ENCODE peak calls at places on chromosomes 7 and 10, in nine cellular contexts. E is caudate nucleus, V is psoas muscle, M is IMR-90, X is right cardiac atrium, N is adrenal gland, G is OCI-LY7, B is tibial nerve, J is H9. K is an unnamed sample.

GRCh38 chr10:113297226-113297625 is 255.6 kb upstream of the HABP2 start:
- DNase-seq in N (no peak), E (no peak), B (no peak), V (no peak), G (no peak), J (no peak), X (no peak), M (peak), K (no peak)

GRCh38 chr10:32112055-32112454 is 55.8 kb upstream of the KIF5B start:
- DNase-seq in J (no peak), V (no peak), N (no peak), M (peak), X (no peak), G (no peak), E (no peak), B (no peak), K (no peak)

GRCh38 chr10:33557313-33557712 is 222.8 kb upstream of the NRP1 start:
- DNase-seq in X (no peak), B (no peak), M (no peak), J (no peak), G (no peak), V (no peak), E (no peak), N (no peak), K (no peak)

GRCh38 chr10:8060010-8060703 is 5.7 kb downstream of the GATA3 start:
- DNase-seq in N (no peak), M (peak), X (no peak), B (no peak), V (no peak), J (peak), G (peak), E (no peak), K (no peak)

GRCh38 chr10:127889605-127890195 is 3.0 kb downstream of the CLRN3 start:
- DNase-seq in G (no peak), M (peak), N (no peak), E (no peak), J (no peak), V (no peak), X (no peak), B (no peak), K (no peak)

GRCh38 chr7:388961-389701 is 99.2 kb downstream of the FOXL3 start:
- DNase-seq in X (no peak), E (no peak), V (no peak), M (no peak), J (no peak), B (no peak), N (no peak), G (no peak), K (peak)

GRCh38 chr7:108002726-108003590 is at the start of gene LAMB1:
- DNase-seq in J (peak), M (peak), E (no peak), X (peak), G (no peak), N (peak), B (peak), V (peak), K (peak)

GRCh38 chr7:26292768-26293560 is 1.3 kb downstream of the SNX10 start:
- DNase-seq in M (no peak), G (peak), E (no peak), X (no peak), J (peak), B (no peak), V (no peak), N (peak), K (peak)

GRCh38 chr10:48729222-48729621 is 44.5 kb downstream of the WDFY4 start:
- DNase-seq in E (no peak), N (no peak), J (no peak), X (no peak), V (no peak), G (no peak), B (no peak), M (no peak), K (no peak)

GRCh38 chr10:60955957-60956425 is 12.0 kb upstream of the RHOBTB1 start:
- DNase-seq in E (no peak), J (no peak), X (no peak), G (no peak), B (no peak), N (no peak), M (peak), V (no peak), K (no peak)

GRCh38 chr7:44637788-44638594 is 31.6 kb downstream of the OGDH start:
- DNase-seq in V (peak), G (no peak), J (no peak), X (peak), E (peak), B (peak), N (peak), M (peak), K (no peak)

GRCh38 chr7:154903083-154903731 is 99.7 kb downstream of the PAXIP1 start:
- DNase-seq in V (no peak), E (no peak), N (no peak), X (no peak), B (no peak), M (no peak), G (no peak), J (no peak), K (no peak)

GRCh38 chr7:150372271-150373048 is 3.8 kb downstream of the REPIN1 start:
- DNase-seq in N (no peak), J (peak), E (no peak), M (no peak), B (no peak), V (no peak), G (no peak), X (peak), K (no peak)

GRCh38 chr7:151626422-151627115 is 106.9 kb upstream of the RHEB start:
- DNase-seq in X (no peak), E (no peak), V (peak), N (peak), G (peak), M (no peak), B (no peak), J (peak), K (no peak)

GRCh38 chr10:128304271-128304670 is 178.0 kb upstream of the MKI67 start:
- DNase-seq in J (no peak), E (no peak), X (no peak), G (no peak), V (no peak), B (no peak), M (no peak), N (no peak), K (no peak)

GRCh38 chr10:92074126-92074887 is 150.7 kb downstream of the BTAF1 start:
- DNase-seq in X (no peak), V (no peak), G (peak), B (no peak), M (peak), J (no peak), E (no peak), N (no peak), K (no peak)

GRCh38 chr10:230758-231157 is 95.5 kb downstream of the ZMYND11 start:
- DNase-seq in J (no peak), G (peak), X (no peak), V (no peak), B (no peak), N (no peak), E (no peak), M (no peak), K (no peak)

GRCh38 chr7:30171753-30172447 is 37.1 kb downstream of the MTURN start:
- DNase-seq in M (peak), J (no peak), X (no peak), N (no peak), B (no peak), G (no peak), V (no peak), E (no peak), K (no peak)

GRCh38 chr10:47183726-47184084 is 116.3 kb upstream of the GDF10 start:
- DNase-seq in N (no peak), G (no peak), X (no peak), E (no peak), B (peak), M (no peak), J (no peak), V (no peak), K (no peak)

GRCh38 chr10:58818889-58819288 is 306.2 kb downstream of the BICC1 start:
- DNase-seq in X (no peak), B (no peak), M (peak), V (no peak), E (no peak), J (no peak), G (no peak), N (no peak), K (no peak)

GRCh38 chr7:85070967-85071628 is 115.8 kb downstream of the SEMA3D start:
- DNase-seq in E (no peak), V (no peak), X (no peak), N (no peak), G (no peak), B (no peak), M (peak), J (no peak), K (no peak)

GRCh38 chr7:30817060-30817770 is 46.0 kb downstream of the MINDY4 start:
- DNase-seq in M (peak), N (no peak), B (no peak), X (peak), G (no peak), V (no peak), J (no peak), E (no peak), K (no peak)

GRCh38 chr10:132281915-132282666 is 25.7 kb downstream of the STK32C start:
- DNase-seq in V (peak), J (no peak), X (peak), M (no peak), G (no peak), E (no peak), N (no peak), B (no peak), K (peak)

GRCh38 chr7:116691664-116692063 is 19.7 kb downstream of the MET start:
- DNase-seq in N (no peak), B (peak), X (no peak), V (no peak), M (no peak), E (no peak), G (no peak), J (no peak), K (no peak)

GRCh38 chr7:21782996-21783395 is 162.7 kb downstream of the CDCA7L start:
- DNase-seq in G (no peak), N (no peak), M (no peak), E (no peak), B (no peak), J (no peak), X (no peak), V (no peak), K (no peak)

GRCh38 chr7:46191776-46192175 is 270.7 kb upstream of the IGFBP3 start:
- DNase-seq in E (no peak), N (no peak), X (no peak), G (no peak), J (no peak), V (no peak), M (peak), B (no peak), K (no peak)

GRCh38 chr10:74681917-74682627 is 144.3 kb upstream of the KAT6B start:
- DNase-seq in N (no peak), G (no peak), B (no peak), E (no peak), X (no peak), M (peak), J (no peak), V (no peak), K (no peak)

GRCh38 chr7:21902240-21902639 is 43.5 kb downstream of the CDCA7L start:
- DNase-seq in N (no peak), G (no peak), B (no peak), E (no peak), X (no peak), J (no peak), V (no peak), M (peak), K (no peak)

GRCh38 chr10:77643795-77644468 is 6.3 kb upstream of the KCNMA1 start:
- DNase-seq in G (peak), B (no peak), M (peak), V (no peak), J (peak), N (peak), E (no peak), X (no peak), K (peak)

GRCh38 chr10:109913351-109913902 is 9.9 kb downstream of the XPNPEP1 start:
- DNase-seq in B (no peak), X (no peak), G (no peak), M (no peak), N (no peak), J (peak), V (no peak), E (no peak), K (no peak)

GRCh38 chr10:97355571-97355975 is 21.0 kb upstream of the FRAT2 start:
- DNase-seq in N (no peak), X (no peak), V (no peak), G (no peak), E (no peak), B (peak), M (no peak), J (no peak), K (no peak)

GRCh38 chr7:96084880-96085551 is 236.9 kb downstream of the SLC25A13 start:
- DNase-seq in V (no peak), N (no peak), B (no peak), G (no peak), J (no peak), E (no peak), X (no peak), M (peak), K (no peak)

GRCh38 chr7:133786401-133786937 is 340.7 kb upstream of the LRGUK start:
- DNase-seq in X (no peak), J (no peak), E (no peak), N (no peak), V (no peak), G (no peak), M (no peak), B (no peak), K (no peak)

GRCh38 chr7:133782470-133782869 is 344.7 kb upstream of the LRGUK start:
- DNase-seq in B (no peak), M (no peak), J (no peak), E (no peak), G (no peak), X (no peak), V (no peak), N (no peak), K (no peak)

GRCh38 chr7:133783276-133783675 is 343.9 kb upstream of the LRGUK start:
- DNase-seq in B (no peak), J (no peak), N (no peak), V (no peak), G (no peak), M (peak), X (no peak), E (no peak), K (no peak)

GRCh38 chr7:133781481-133782090 is 345.6 kb upstream of the LRGUK start:
- DNase-seq in V (no peak), N (no peak), J (no peak), X (no peak), B (no peak), E (no peak), G (no peak), M (no peak), K (no peak)

GRCh38 chr7:133784421-133785045 is 342.6 kb upstream of the LRGUK start:
- DNase-seq in J (no peak), E (no peak), G (no peak), M (no peak), B (no peak), N (no peak), V (no peak), X (no peak), K (no peak)
- H3K27ac ChIP-seq in J (no peak), E (no peak), G (no peak), M (no peak), B (no peak), N (no peak), V (no peak), X (no peak), K (no peak)

DNA sequence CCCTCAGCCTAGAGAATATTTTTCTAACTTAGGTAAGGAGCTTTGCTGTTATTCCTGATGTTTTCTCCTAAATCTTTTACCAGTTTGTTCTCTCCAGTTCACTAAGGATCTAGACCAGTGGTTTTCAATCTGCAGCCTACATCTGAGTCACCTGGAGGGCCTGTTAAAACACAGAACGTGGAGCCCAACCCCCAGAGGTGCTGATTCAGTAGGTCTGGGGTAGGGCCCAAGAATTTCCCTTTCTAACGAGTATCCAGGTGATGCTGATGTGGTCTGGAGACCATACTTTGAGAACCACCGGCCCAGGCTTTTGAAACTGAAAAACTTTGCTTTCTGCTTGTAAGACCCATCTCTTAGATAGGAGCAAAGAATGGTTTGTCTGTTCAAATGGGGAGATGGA is 51.2 kb upstream of the KMT2E start:
- DNase-seq in J (no peak), N (no peak), M (no peak), E (no peak), G (no peak), V (no peak), B (no peak), X (no peak), K (no peak)
- H3K27ac ChIP-seq in J (no peak), N (no peak), M (no peak), E (no peak), G (no peak), V (no peak), B (no peak), X (peak), K (no peak)

GRCh38 chr10:78916227-78916626 is 152.5 kb upstream of the ZMIZ1 start:
- DNase-seq in J (no peak), X (no peak), B (no peak), G (no peak), M (no peak), E (no peak), V (no peak), N (no peak), K (no peak)
- H3K27ac ChIP-seq in J (no peak), X (no peak), B (no peak), G (no peak), M (no peak), E (no peak), V (no peak), N (no peak), K (no peak)

DNA sequence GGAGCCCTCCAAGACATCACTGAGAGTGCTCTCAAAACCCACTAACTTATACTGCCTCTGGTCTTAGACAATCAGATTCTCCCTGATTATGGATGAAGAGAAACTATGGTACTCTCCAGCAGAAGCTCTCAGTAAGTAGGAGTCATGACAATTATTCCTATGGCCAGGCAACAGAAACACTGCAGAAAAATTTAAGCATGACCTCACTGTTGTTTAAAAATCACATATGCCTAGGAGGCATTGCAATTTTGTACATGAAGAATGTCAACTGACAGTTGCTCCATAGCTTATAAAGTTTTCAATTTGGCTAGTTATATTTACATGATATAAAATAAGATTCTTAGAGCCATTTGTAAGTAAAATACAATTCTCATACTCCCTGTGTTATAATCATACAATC is 105.9 kb upstream of the LSM8 start:
- DNase-seq in V (no peak), B (no peak), M (no peak), N (no peak), J (no peak), X (no peak), G (no peak), E (no peak), K (no peak)
- H3K27ac ChIP-seq in V (no peak), B (no peak), M (no peak), N (no peak), J (no peak), X (no peak), G (no peak), E (no peak), K (no peak)

GRCh38 chr10:124079864-124080263 is 13.5 kb downstream of the CHST15 start:
- DNase-seq in M (no peak), E (no peak), J (no peak), X (no peak), V (no peak), B (no peak), G (peak), N (no peak), K (no peak)
- H3K27ac ChIP-seq in M (no peak), E (no peak), J (no peak), X (no peak), V (no peak), B (no peak), G (peak), N (peak), K (no peak)

DNA sequence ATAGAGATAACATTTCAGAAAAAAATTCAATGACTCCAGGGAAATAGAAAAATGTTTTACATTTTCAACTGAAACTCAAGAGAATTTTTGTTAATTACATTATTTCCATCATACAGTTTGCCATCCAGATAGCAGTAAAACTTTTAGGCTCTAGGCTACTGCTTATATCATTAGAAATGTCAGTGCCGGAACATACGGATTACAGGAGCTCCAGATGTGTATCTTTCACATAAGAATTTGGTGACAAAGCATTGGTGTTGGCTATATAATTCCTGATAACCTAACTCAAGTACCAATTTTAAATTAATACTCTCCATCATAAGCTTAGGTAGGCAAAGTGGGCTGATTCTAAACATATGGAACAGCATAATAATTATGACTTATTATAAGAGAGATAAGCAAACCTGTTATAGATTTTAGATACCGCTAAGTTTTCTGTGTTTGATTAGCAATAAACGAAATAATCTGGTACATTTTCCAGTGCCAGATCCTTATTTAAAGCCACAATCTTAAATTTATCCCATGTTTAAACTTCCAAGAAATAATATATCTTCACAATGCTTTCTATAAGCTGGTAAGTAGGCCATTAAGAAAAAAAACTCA is 637.9 kb downstream of the NXPH1 start:
- DNase-seq in G (no peak), V (no peak), M (no peak), X (no peak), N (no peak), J (no peak), B (no peak), E (no peak), K (no peak)
- H3K27ac ChIP-seq in G (no peak), V (no peak), M (no peak), X (no peak), N (no peak), J (no peak), B (no peak), E (no peak), K (no peak)

GRCh38 chr7:94972296-94972695 is 64.9 kb downstream of the PPP1R9A start:
- DNase-seq in M (no peak), B (no peak), E (no peak), G (no peak), V (no peak), N (peak), J (no peak), X (no peak), K (no peak)
- H3K27ac ChIP-seq in M (no peak), B (no peak), E (no peak), G (no peak), V (no peak), N (peak), J (no peak), X (no peak), K (no peak)

GRCh38 chr7:129228633-129229032 is 3.8 kb downstream of the AHCYL2 start:
- DNase-seq in N (no peak), B (no peak), G (no peak), E (no peak), V (no peak), X (no peak), M (no peak), J (no peak), K (no peak)

GRCh38 chr7:129227646-129228578 is 3.1 kb downstream of the AHCYL2 start:
- DNase-seq in X (no peak), N (no peak), V (no peak), E (no peak), J (no peak), M (peak), B (no peak), G (no peak), K (no peak)

GRCh38 chr7:129224251-129225205 is at the start of gene AHCYL2:
- DNase-seq in B (peak), G (peak), J (peak), V (peak), M (peak), E (peak), X (peak), N (peak), K (peak)

GRCh38 chr7:129225206-129225930 is 538 bp downstream of the AHCYL2 start:
- DNase-seq in B (peak), G (peak), E (peak), N (peak), X (peak), V (peak), M (peak), J (peak), K (peak)

GRCh38 chr7:129225931-129226572 is 1.2 kb downstream of the AHCYL2 start:
- DNase-seq in M (peak), N (no peak), G (no peak), J (no peak), X (no peak), V (no peak), E (no peak), B (no peak), K (no peak)
- H3K27ac ChIP-seq in M (no peak), N (peak), G (no peak), J (no peak), X (no peak), V (peak), E (peak), B (no peak), K (no peak)

DNA sequence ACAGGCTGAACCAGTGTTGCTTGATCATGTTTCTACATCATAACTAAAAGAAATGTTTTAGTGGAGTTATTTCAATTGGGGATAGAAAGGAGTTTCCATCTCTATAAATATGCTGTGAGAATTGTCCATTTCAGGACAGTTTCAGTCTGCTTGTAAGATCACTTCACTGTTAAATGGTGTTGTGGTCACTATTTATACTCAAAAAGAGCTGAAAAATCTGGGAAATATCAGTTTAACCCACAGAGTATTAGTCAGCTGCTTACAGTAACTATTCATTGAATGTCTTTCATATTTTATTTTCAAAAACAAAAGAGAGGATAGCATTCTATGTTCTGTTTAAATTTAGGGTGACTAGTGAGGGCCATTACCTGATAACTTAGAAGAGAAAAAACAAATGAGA is 85.4 kb upstream of the PLXDC2 start:
- DNase-seq in G (no peak), E (no peak), B (no peak), J (no peak), N (no peak), M (peak), X (no peak), V (no peak), K (no peak)
- H3K27ac ChIP-seq in G (no peak), E (no peak), B (no peak), J (no peak), N (no peak), M (peak), X (no peak), V (no peak), K (no peak)